ENCODE peak calls at places on chromosome 20, in nine cellular contexts. One of them, this sample, is unnamed.

GRCh38 chr20:62441986-62442539 is 14.7 kb upstream of the RBBP8NL start:
- DNase-seq in endothelial cell of umbilical vein: no peak
- DNase-seq in K562: no peak
- DNase-seq in ovary: no peak
- DNase-seq in stomach: no peak
- DNase-seq in heart right ventricle: no peak
- DNase-seq in SK-N-SH: no peak
- DNase-seq in left lung: no peak
- DNase-seq in pancreas: no peak
- DNase-seq in this sample: no peak

GRCh38 chr20:45395114-45395415 is 13.0 kb upstream of the DBNDD2 start:
- DNase-seq in endothelial cell of umbilical vein: no peak
- DNase-seq in K562: no peak
- DNase-seq in ovary: no peak
- DNase-seq in stomach: no peak
- DNase-seq in heart right ventricle: no peak
- DNase-seq in SK-N-SH: no peak
- DNase-seq in left lung: no peak
- DNase-seq in pancreas: no peak
- DNase-seq in this sample: no peak

GRCh38 chr20:34084227-34084923 is 27.7 kb downstream of the EIF2S2 start:
- DNase-seq in endothelial cell of umbilical vein: no peak
- DNase-seq in K562: no peak
- DNase-seq in ovary: no peak
- DNase-seq in stomach: no peak
- DNase-seq in heart right ventricle: no peak
- DNase-seq in SK-N-SH: no peak
- DNase-seq in left lung: no peak
- DNase-seq in pancreas: no peak
- DNase-seq in this sample: no peak

GRCh38 chr20:38171301-38172010 is 6.4 kb upstream of the TGM2 start:
- DNase-seq in endothelial cell of umbilical vein: no peak
- DNase-seq in K562: no peak
- DNase-seq in ovary: no peak
- DNase-seq in stomach: no peak
- DNase-seq in heart right ventricle: no peak
- DNase-seq in SK-N-SH: no peak
- DNase-seq in left lung: no peak
- DNase-seq in pancreas: no peak
- DNase-seq in this sample: no peak

GRCh38 chr20:49937023-49937929 is 1.1 kb downstream of the RNF114 start:
- DNase-seq in endothelial cell of umbilical vein: peak; percentile 19
- DNase-seq in K562: no peak
- DNase-seq in ovary: no peak
- DNase-seq in stomach: no peak
- DNase-seq in heart right ventricle: no peak
- DNase-seq in SK-N-SH: peak; percentile 48
- DNase-seq in left lung: no peak
- DNase-seq in pancreas: no peak
- DNase-seq in this sample: no peak

GRCh38 chr20:51826372-51826771 is 24.1 kb upstream of the SALL4 start:
- DNase-seq in endothelial cell of umbilical vein: no peak
- DNase-seq in K562: no peak
- DNase-seq in ovary: no peak
- DNase-seq in stomach: no peak
- DNase-seq in heart right ventricle: no peak
- DNase-seq in SK-N-SH: no peak
- DNase-seq in left lung: no peak
- DNase-seq in pancreas: no peak
- DNase-seq in this sample: no peak

GRCh38 chr20:31425797-31426196 is 14.6 kb upstream of the DEFB123 start:
- DNase-seq in endothelial cell of umbilical vein: no peak
- DNase-seq in K562: no peak
- DNase-seq in ovary: no peak
- DNase-seq in stomach: no peak
- DNase-seq in heart right ventricle: no peak
- DNase-seq in SK-N-SH: no peak
- DNase-seq in left lung: no peak
- DNase-seq in pancreas: no peak
- DNase-seq in this sample: no peak

GRCh38 chr20:23415958-23416583 is 5.2 kb downstream of the NAPB start:
- DNase-seq in endothelial cell of umbilical vein: no peak
- DNase-seq in K562: no peak
- DNase-seq in ovary: no peak
- DNase-seq in stomach: no peak
- DNase-seq in heart right ventricle: no peak
- DNase-seq in SK-N-SH: no peak
- DNase-seq in left lung: no peak
- DNase-seq in pancreas: no peak
- DNase-seq in this sample: no peak

GRCh38 chr20:59596690-59597089 is 7.7 kb upstream of the PHACTR3 start:
- DNase-seq in endothelial cell of umbilical vein: no peak
- DNase-seq in K562: no peak
- DNase-seq in ovary: no peak
- DNase-seq in stomach: no peak
- DNase-seq in heart right ventricle: no peak
- DNase-seq in SK-N-SH: no peak
- DNase-seq in left lung: no peak
- DNase-seq in pancreas: no peak
- DNase-seq in this sample: no peak

GRCh38 chr20:47950103-47950502 is 164.8 kb upstream of the SULF2 start:
- DNase-seq in endothelial cell of umbilical vein: peak; percentile 77
- DNase-seq in K562: peak; percentile 17
- DNase-seq in ovary: no peak
- DNase-seq in stomach: no peak
- DNase-seq in heart right ventricle: peak; percentile 44
- DNase-seq in SK-N-SH: peak; percentile 40
- DNase-seq in left lung: no peak
- DNase-seq in pancreas: no peak
- DNase-seq in this sample: no peak

GRCh38 chr20:34705383-34706021 is 1.4 kb downstream of the TP53INP2 start:
- DNase-seq in endothelial cell of umbilical vein: peak; percentile 58
- DNase-seq in K562: peak; percentile 39
- DNase-seq in ovary: no peak
- DNase-seq in stomach: peak; percentile 59
- DNase-seq in heart right ventricle: peak; percentile 60
- DNase-seq in SK-N-SH: no peak
- DNase-seq in left lung: no peak
- DNase-seq in pancreas: peak; percentile 43
- DNase-seq in this sample: no peak

GRCh38 chr20:59063358-59064213 is 21.0 kb upstream of the PRELID3B start:
- DNase-seq in endothelial cell of umbilical vein: peak; percentile 68
- DNase-seq in K562: no peak
- DNase-seq in ovary: peak; percentile 39
- DNase-seq in stomach: no peak
- DNase-seq in heart right ventricle: peak; percentile 56
- DNase-seq in SK-N-SH: peak; percentile 45
- DNase-seq in left lung: no peak
- DNase-seq in pancreas: no peak
- DNase-seq in this sample: no peak

GRCh38 chr20:41214666-41215065 is 77.3 kb downstream of the PLCG1 start:
- DNase-seq in endothelial cell of umbilical vein: no peak
- DNase-seq in K562: no peak
- DNase-seq in ovary: no peak
- DNase-seq in stomach: no peak
- DNase-seq in heart right ventricle: no peak
- DNase-seq in SK-N-SH: no peak
- DNase-seq in left lung: no peak
- DNase-seq in pancreas: no peak
- DNase-seq in this sample: no peak
- H3K27ac ChIP-seq in endothelial cell of umbilical vein: no peak overlapping the region
- H3K27ac ChIP-seq in K562: no peak overlapping the region
- H3K27ac ChIP-seq in ovary: no peak overlapping the region
- H3K27ac ChIP-seq in stomach: no peak overlapping the region
- H3K27ac ChIP-seq in heart right ventricle: no peak overlapping the region
- H3K27ac ChIP-seq in SK-N-SH: no peak overlapping the region
- H3K27ac ChIP-seq in left lung: no peak overlapping the region
- H3K27ac ChIP-seq in pancreas: no peak overlapping the region
- H3K27ac ChIP-seq in this sample: no peak overlapping the region

DNA sequence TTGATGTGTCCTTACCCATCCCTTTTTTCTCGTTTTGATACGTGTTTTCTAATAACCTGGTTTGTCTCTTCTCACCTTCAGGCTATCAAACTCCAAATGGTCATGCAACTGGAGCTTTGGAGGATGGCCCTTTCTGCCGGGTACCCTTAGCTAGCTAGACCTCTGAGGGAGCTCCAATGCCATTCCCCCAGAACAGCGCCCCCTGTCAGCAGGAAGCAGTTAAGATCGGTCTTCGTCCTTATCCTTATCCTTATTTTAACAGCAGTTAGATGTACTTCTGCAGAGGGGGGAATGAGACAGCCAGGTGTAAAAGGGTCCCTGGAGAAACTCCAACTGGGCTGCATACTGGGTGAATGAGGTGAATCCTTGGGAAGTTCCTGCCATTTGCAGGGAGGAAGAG is 37.2 kb downstream of the SEL1L2 start:
- DNase-seq in endothelial cell of umbilical vein: no peak
- DNase-seq in K562: no peak
- DNase-seq in ovary: no peak
- DNase-seq in stomach: no peak
- DNase-seq in heart right ventricle: no peak
- DNase-seq in SK-N-SH: no peak
- DNase-seq in left lung: no peak
- DNase-seq in pancreas: no peak
- DNase-seq in this sample: no peak
- TF ChIP-seq CTCF in endothelial cell of umbilical vein: no peak
- TF ChIP-seq CTCF in K562: peak; percentile 6
- TF ChIP-seq CTCF in ovary: no peak
- TF ChIP-seq CTCF in stomach: no peak
- TF ChIP-seq CTCF in heart right ventricle: no peak
- TF ChIP-seq CTCF in SK-N-SH: peak; percentile 31
- TF ChIP-seq CTCF in left lung: no peak
- TF ChIP-seq CTCF in pancreas: no peak
- TF ChIP-seq CTCF in this sample: no peak

GRCh38 chr20:63529180-63529860 is 7.9 kb downstream of the PTK6 start:
- DNase-seq in endothelial cell of umbilical vein: no peak
- DNase-seq in K562: peak; percentile 36
- DNase-seq in ovary: no peak
- DNase-seq in stomach: no peak
- DNase-seq in heart right ventricle: no peak
- DNase-seq in SK-N-SH: peak; percentile 24
- DNase-seq in left lung: peak; percentile 69
- DNase-seq in pancreas: no peak
- DNase-seq in this sample: no peak

GRCh38 chr20:63531686-63532448 is 5.3 kb downstream of the PTK6 start:
- DNase-seq in endothelial cell of umbilical vein: no peak
- DNase-seq in K562: no peak
- DNase-seq in ovary: no peak
- DNase-seq in stomach: no peak
- DNase-seq in heart right ventricle: no peak
- DNase-seq in SK-N-SH: peak; percentile 32
- DNase-seq in left lung: peak; percentile 54
- DNase-seq in pancreas: no peak
- DNase-seq in this sample: no peak

GRCh38 chr20:63530788-63531160 is 6.4 kb downstream of the PTK6 start:
- DNase-seq in endothelial cell of umbilical vein: no peak
- DNase-seq in K562: no peak
- DNase-seq in ovary: no peak
- DNase-seq in stomach: peak; percentile 53
- DNase-seq in heart right ventricle: no peak
- DNase-seq in SK-N-SH: peak; percentile 23
- DNase-seq in left lung: no peak
- DNase-seq in pancreas: no peak
- DNase-seq in this sample: no peak

GRCh38 chr20:63532449-63532971 is 4.7 kb downstream of the PTK6 start:
- DNase-seq in endothelial cell of umbilical vein: no peak
- DNase-seq in K562: no peak
- DNase-seq in ovary: no peak
- DNase-seq in stomach: no peak
- DNase-seq in heart right ventricle: no peak
- DNase-seq in SK-N-SH: peak; percentile 25
- DNase-seq in left lung: peak; percentile 74
- DNase-seq in pancreas: no peak
- DNase-seq in this sample: no peak

GRCh38 chr20:63529861-63530787 is 7.1 kb downstream of the PTK6 start:
- DNase-seq in endothelial cell of umbilical vein: no peak
- DNase-seq in K562: peak; percentile 39
- DNase-seq in ovary: no peak
- DNase-seq in stomach: no peak
- DNase-seq in heart right ventricle: no peak
- DNase-seq in SK-N-SH: peak; percentile 35
- DNase-seq in left lung: peak; percentile 72
- DNase-seq in pancreas: no peak
- DNase-seq in this sample: no peak
- H3K27me3 ChIP-seq in endothelial cell of umbilical vein: no peaks in the 10 kb centered on the region
- H3K27me3 ChIP-seq in K562: peaks cover 41% of the 10 kb centered on the region
- H3K27me3 ChIP-seq in ovary: no peaks in the 10 kb centered on the region
- H3K27me3 ChIP-seq in stomach: peaks cover 37% of the 10 kb centered on the region
- H3K27me3 ChIP-seq in heart right ventricle: peaks cover 20% of the 10 kb centered on the region
- H3K27me3 ChIP-seq in SK-N-SH: no peaks in the 10 kb centered on the region
- H3K27me3 ChIP-seq in left lung: peaks cover 38% of the 10 kb centered on the region
- H3K27me3 ChIP-seq in pancreas: no peaks in the 10 kb centered on the region
- H3K27me3 ChIP-seq in this sample: no peaks in the 10 kb centered on the region

GRCh38 chr20:36173451-36173933 is 19.0 kb downstream of the EPB41L1 start:
- DNase-seq in endothelial cell of umbilical vein: no peak
- DNase-seq in K562: peak; percentile 49
- DNase-seq in ovary: no peak
- DNase-seq in stomach: no peak
- DNase-seq in heart right ventricle: no peak
- DNase-seq in SK-N-SH: peak; percentile 60
- DNase-seq in left lung: peak; percentile 13
- DNase-seq in pancreas: no peak
- DNase-seq in this sample: no peak

GRCh38 chr20:36175475-36175995 is 21.0 kb downstream of the EPB41L1 start:
- DNase-seq in endothelial cell of umbilical vein: no peak
- DNase-seq in K562: no peak
- DNase-seq in ovary: no peak
- DNase-seq in stomach: no peak
- DNase-seq in heart right ventricle: no peak
- DNase-seq in SK-N-SH: no peak
- DNase-seq in left lung: no peak
- DNase-seq in pancreas: no peak
- DNase-seq in this sample: no peak

GRCh38 chr20:36170542-36171215 is 16.1 kb downstream of the EPB41L1 start:
- DNase-seq in endothelial cell of umbilical vein: no peak
- DNase-seq in K562: no peak
- DNase-seq in ovary: no peak
- DNase-seq in stomach: no peak
- DNase-seq in heart right ventricle: no peak
- DNase-seq in SK-N-SH: no peak
- DNase-seq in left lung: peak; percentile 4
- DNase-seq in pancreas: no peak
- DNase-seq in this sample: no peak

GRCh38 chr20:36177716-36178115 is 23.2 kb downstream of the EPB41L1 start:
- DNase-seq in endothelial cell of umbilical vein: no peak
- DNase-seq in K562: no peak
- DNase-seq in ovary: no peak
- DNase-seq in stomach: no peak
- DNase-seq in heart right ventricle: no peak
- DNase-seq in SK-N-SH: no peak
- DNase-seq in left lung: peak; percentile 57
- DNase-seq in pancreas: no peak
- DNase-seq in this sample: no peak

DNA sequence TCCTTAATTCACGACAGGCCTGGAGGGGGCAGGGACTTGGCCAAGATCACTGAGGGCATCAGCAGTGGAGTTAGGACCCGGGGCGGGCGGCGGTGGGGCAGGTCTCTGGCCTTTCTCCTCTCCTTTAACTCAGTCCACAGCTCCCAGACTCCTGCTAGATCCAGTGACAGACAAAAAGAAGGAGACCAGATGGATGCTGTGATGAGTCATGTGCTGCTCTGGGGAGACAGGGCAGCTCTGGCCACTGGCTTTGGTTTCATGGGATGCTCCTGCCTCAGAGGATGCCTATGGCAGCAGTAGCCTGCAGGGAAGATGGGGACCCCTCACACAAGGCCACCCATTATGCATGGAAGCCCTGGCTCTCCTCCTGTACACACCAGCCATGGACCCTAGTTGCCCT is 20.5 kb downstream of the EPB41L1 start:
- DNase-seq in endothelial cell of umbilical vein: no peak
- DNase-seq in K562: no peak
- DNase-seq in ovary: no peak
- DNase-seq in stomach: no peak
- DNase-seq in heart right ventricle: no peak
- DNase-seq in SK-N-SH: peak; percentile 47
- DNase-seq in left lung: peak; percentile 9
- DNase-seq in pancreas: no peak
- DNase-seq in this sample: no peak
- H3K27ac ChIP-seq in endothelial cell of umbilical vein: no peak overlapping the region
- H3K27ac ChIP-seq in K562: no peak overlapping the region
- H3K27ac ChIP-seq in ovary: no peak overlapping the region
- H3K27ac ChIP-seq in stomach: no peak overlapping the region
- H3K27ac ChIP-seq in heart right ventricle: no peak overlapping the region
- H3K27ac ChIP-seq in SK-N-SH: peak overlapping the region; percentile 48
- H3K27ac ChIP-seq in left lung: no peak overlapping the region
- H3K27ac ChIP-seq in pancreas: no peak overlapping the region
- H3K27ac ChIP-seq in this sample: no peak overlapping the region